ENCODE peak calls at places on chromosome 16, in six cellular contexts. H is lower leg skin, P is IMR-90, L is H1, W is transverse colon, F is prostate gland. E is an unnamed sample.
A peak's percentile ranks its signal among the peaks of the same experiment; 100 is the strongest.

GRCh38 chr16:7550096-7550495 is 217.5 kb downstream of the RBFOX1 start:
- DNase-seq in L (no peak), W (no peak), H (no peak), P (no peak), F (no peak), E (no peak)

GRCh38 chr16:89842471-89843408 is 14.5 kb downstream of the SPIRE2 start:
- DNase-seq in P (peak; percentile 71), H (no peak), F (no peak), L (no peak), W (no peak), E (no peak)

GRCh38 chr16:3243882-3244281 is 8.9 kb upstream of the ZNF200 start:
- DNase-seq in L (no peak), W (no peak), P (no peak), H (no peak), F (no peak), E (no peak)

GRCh38 chr16:54504372-54504771 is 217.8 kb upstream of the IRX3 start:
- DNase-seq in H (no peak), L (no peak), P (no peak), F (no peak), W (peak; percentile 19), E (no peak)

GRCh38 chr16:84616515-84616914 is 1.4 kb downstream of the COTL1 start:
- DNase-seq in H (no peak), L (no peak), P (no peak), F (no peak), W (peak; percentile 56), E (no peak)

GRCh38 chr16:84788968-84789371 is 30.8 kb upstream of the CRISPLD2 start:
- DNase-seq in H (no peak), W (no peak), P (no peak), F (no peak), L (no peak), E (no peak)

GRCh38 chr16:56246051-56246817 is 54.9 kb downstream of the GNAO1 start:
- DNase-seq in H (no peak), P (peak; percentile 5), L (peak; percentile 38), F (no peak), W (no peak), E (no peak)

GRCh38 chr16:11597268-11597690 is 10.6 kb upstream of the LITAF start:
- DNase-seq in L (no peak), F (no peak), P (no peak), W (no peak), H (no peak), E (no peak)

GRCh38 chr16:24163935-24164334 is 92.2 kb upstream of the CACNG3 start:
- DNase-seq in P (no peak), L (no peak), W (no peak), H (no peak), F (no peak), E (no peak)

GRCh38 chr16:1614226-1615102 is 2.3 kb downstream of the CRAMP1 start:
- DNase-seq in L (no peak), P (peak; percentile 30), H (no peak), F (peak; percentile 18), W (peak; percentile 17), E (no peak)

GRCh38 chr16:84271037-84271436 is 23.6 kb upstream of the WFDC1 start:
- DNase-seq in P (no peak), F (no peak), W (no peak), L (no peak), H (no peak), E (no peak)

GRCh38 chr16:84278968-84279367 is 15.7 kb upstream of the WFDC1 start:
- DNase-seq in W (no peak), F (no peak), L (no peak), P (no peak), H (no peak), E (no peak)

GRCh38 chr16:77211880-77212735 is 12.9 kb downstream of the SYCE1L start:
- DNase-seq in W (peak; percentile 73), H (no peak), F (peak; percentile 43), P (no peak), L (peak; percentile 80), E (no peak)

GRCh38 chr16:51982715-51983680 is 563.9 kb downstream of the TOX3 start:
- DNase-seq in L (no peak), F (peak; percentile 61), H (no peak), P (peak; percentile 78), W (peak; percentile 15), E (no peak)

GRCh38 chr16:64321881-64322280 is 800.0 kb downstream of the CDH11 start:
- DNase-seq in P (no peak), H (no peak), L (no peak), F (no peak), W (no peak), E (no peak)

GRCh38 chr16:2949705-2950399 is 14.2 kb upstream of the KREMEN2 start:
- DNase-seq in H (no peak), P (no peak), L (no peak), F (no peak), W (no peak), E (no peak)

GRCh38 chr16:83715217-83715920 is 92.4 kb upstream of the HSBP1 start:
- DNase-seq in P (no peak), W (no peak), F (peak; percentile 44), H (no peak), L (no peak), E (no peak)

GRCh38 chr16:21104124-21104860 is 46.4 kb downstream of the DNAH3 start:
- DNase-seq in H (no peak), L (no peak), F (no peak), W (no peak), P (peak; percentile 68), E (no peak)

GRCh38 chr16:65249768-65250167 is 127.9 kb upstream of the CDH11 start:
- DNase-seq in L (no peak), H (peak; percentile 20), W (no peak), P (no peak), F (no peak), E (no peak)

GRCh38 chr16:15539197-15539596 is 103.8 kb downstream of the MARF1 start:
- DNase-seq in H (no peak), W (peak; percentile 15), L (no peak), P (no peak), F (no peak), E (no peak)

GRCh38 chr16:88936008-88936912 is 40.7 kb downstream of the CBFA2T3 start:
- DNase-seq in P (no peak), W (peak; percentile 67), L (no peak), H (peak; percentile 46), F (no peak), E (no peak)

DNA sequence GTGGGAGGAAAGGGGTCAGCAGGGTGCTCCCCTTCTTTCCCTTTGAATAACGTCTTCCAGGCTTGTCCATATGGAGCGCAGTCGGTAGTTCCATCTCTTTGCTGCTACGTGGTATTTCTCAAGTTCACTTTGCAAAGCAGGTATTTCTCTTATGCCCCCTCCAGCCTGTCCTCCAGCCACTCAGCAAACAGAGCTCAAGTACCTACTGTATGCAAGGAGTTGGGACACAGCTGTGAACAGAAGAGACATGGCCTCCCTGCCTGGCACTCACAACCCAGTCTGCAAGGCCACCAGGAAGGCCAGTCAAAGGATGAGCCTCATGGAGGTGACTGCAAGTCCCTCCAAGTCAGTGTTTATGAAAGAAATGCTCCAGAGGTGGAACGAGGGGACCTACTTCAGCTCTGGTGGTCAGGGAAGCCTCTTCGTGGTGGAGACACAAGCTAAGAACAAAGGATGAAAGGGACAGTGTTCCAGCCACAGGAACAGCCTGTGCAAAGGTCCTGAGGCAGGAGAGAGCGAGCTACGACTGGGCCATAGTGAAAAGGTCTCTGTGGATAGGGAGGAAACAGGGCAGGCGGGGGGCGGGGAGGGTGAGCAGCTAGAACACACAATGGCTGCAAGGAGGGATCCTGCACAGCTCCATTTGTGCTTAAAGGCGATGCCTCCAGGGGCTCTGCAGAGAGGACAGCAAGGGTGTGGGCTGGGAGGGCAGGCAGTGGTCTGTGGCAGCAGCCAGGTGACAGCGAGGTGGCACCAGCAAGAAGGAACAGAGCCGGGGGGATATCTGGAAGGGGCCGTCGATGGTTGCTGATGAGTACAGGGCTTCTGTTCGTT is 32.6 kb downstream of the PPL start:
- DNase-seq in L (no peak), W (no peak), H (no peak), P (no peak), F (no peak), E (no peak)
- TF ChIP-seq POLR2A in L (no peak), W (no peak), H (no peak), P (no peak), F (no peak), E (no peak)

DNA sequence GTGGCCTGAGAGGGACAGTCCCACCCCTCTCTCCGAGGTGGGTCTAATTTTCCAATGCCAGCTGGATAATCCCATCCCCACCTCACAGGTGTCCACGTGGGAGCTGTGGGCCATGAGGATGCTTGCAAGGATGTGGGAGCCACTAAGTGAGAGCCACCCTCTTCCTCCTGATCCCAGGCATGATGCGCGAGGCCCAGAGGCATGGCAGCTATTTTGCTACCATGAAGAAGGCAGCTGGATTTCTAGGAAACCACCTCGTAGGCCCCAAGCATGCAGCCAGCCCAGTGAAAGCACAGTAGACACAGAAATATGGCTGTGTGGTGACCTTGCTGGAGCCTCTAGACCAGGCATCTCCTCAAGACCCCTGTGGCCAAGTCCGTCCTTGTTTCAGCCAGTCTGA is 20.4 kb downstream of the KDM8 start:
- DNase-seq in H (no peak), P (no peak), F (no peak), W (no peak), L (no peak), E (no peak)
- TF ChIP-seq POLR2A in H (no peak), P (no peak), F (no peak), W (no peak), L (no peak), E (no peak)

GRCh38 chr16:75566040-75566888 is at the start of gene GABARAPL2:
- DNase-seq in P (peak; percentile 56), L (peak; percentile 63), H (peak; percentile 72), W (peak; percentile 90), F (peak; percentile 76), E (no peak)
- TF ChIP-seq POLR2A in P (no peak), L (no peak), H (peak; percentile 14), W (peak; percentile 85), F (peak; percentile 95), E (no peak)

GRCh38 chr16:31246296-31246695 is 13.5 kb upstream of the ITGAM start:
- DNase-seq in P (no peak), L (no peak), W (no peak), H (no peak), F (no peak), E (no peak)

GRCh38 chr16:31248344-31248743 is 11.4 kb upstream of the ITGAM start:
- DNase-seq in H (peak; percentile 27), W (no peak), F (no peak), L (no peak), P (no peak), E (no peak)

GRCh38 chr16:31242197-31242596 is 17.6 kb upstream of the ITGAM start:
- DNase-seq in H (peak; percentile 29), W (no peak), L (no peak), P (peak; percentile 4), F (no peak), E (no peak)

DNA sequence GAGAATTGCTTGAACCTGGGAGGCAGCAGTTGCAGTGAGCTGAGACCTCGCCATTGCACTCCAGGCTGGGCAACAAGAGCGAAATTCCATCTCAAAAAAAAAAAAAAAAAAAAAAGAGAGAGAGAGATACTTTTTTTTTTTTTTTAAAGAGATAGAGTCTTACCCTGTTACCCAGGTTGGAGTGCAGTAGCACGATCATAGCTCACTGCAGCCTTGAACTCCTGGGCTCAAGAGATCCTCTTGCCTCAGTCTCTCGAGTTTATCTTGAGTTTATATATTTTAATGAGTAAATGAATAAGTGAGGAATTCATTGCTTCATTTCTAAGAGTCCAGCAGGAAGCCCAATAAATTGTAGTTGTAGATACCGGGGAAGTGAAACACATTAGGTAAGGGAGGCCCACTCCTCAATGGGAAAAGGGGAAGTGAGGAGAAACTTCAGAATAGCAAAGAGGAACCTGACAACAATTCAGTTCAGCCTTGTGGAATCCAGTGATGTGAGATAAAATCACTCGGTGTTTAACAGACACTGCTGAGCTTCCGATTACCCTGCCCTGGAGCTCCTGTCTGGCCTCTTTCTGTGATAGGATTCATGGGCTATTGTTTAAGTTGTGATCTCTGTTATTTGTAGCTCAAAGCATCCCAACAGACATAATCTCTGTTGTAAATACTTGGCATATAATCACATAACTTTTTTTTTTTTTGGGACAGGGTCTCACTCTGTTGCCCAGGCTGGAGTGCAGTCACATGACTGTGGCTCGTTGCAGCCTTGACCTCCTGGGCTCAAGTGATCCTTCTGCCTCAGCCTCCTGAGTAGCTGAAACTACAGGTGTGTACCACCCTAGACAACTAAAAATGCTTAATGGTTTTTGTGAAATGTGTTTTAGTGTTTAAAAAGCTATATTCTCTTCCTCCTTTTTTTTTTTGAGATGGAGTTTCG is 15.8 kb upstream of the ITGAM start:
- DNase-seq in H (no peak), P (no peak), F (no peak), L (no peak), W (no peak), E (no peak)
- TF ChIP-seq POLR2A in H (no peak), P (no peak), F (no peak), L (no peak), W (no peak), E (no peak)